ENCODE peak calls at places on chromosome 10, in ten cellular contexts. G is kidney; U is effector memory CD4-positive, alpha-beta T cell; Y is GM23248; V is A549; T is CD8-positive, alpha-beta memory T cell; E is Peyer's patch; F is pancreas; I is aorta; P is IMR-90. C is an unnamed sample.

GRCh38 chr10:44962870-44963738 is 3.5 kb downstream of the RASSF4 start:
- DNase-seq in P (no peak), T (no peak), U (no peak), V (no peak), G (peak; percentile 71), I (peak; percentile 60), Y (no peak), F (no peak), E (peak; percentile 60), C (no peak)

GRCh38 chr10:95756061-95756751 is at the start of gene ENTPD1:
- DNase-seq in E (no peak), P (peak; percentile 12), V (no peak), I (peak; percentile 48), F (no peak), G (peak; percentile 49), Y (no peak), U (no peak), T (no peak), C (no peak)

GRCh38 chr10:31390804-31391203 is 71.8 kb downstream of the ZEB1 start:
- DNase-seq in I (no peak), Y (no peak), U (no peak), F (no peak), V (no peak), P (no peak), E (no peak), G (no peak), T (no peak), C (no peak)

GRCh38 chr10:49264177-49264677 is 34.7 kb upstream of the C10orf71 start:
- DNase-seq in V (no peak), G (peak; percentile 48), F (no peak), U (no peak), I (no peak), E (no peak), Y (no peak), T (peak; percentile 8), P (no peak), C (no peak)

GRCh38 chr10:24246365-24246764 is 37.4 kb downstream of the KIAA1217 start:
- DNase-seq in F (no peak), I (no peak), E (no peak), T (no peak), Y (no peak), G (no peak), P (no peak), V (no peak), U (no peak), C (no peak)

GRCh38 chr10:125633517-125633999 is 49.4 kb downstream of the TEX36 start:
- DNase-seq in P (no peak), T (no peak), F (no peak), G (no peak), Y (no peak), I (no peak), U (no peak), E (no peak), V (no peak), C (no peak)

GRCh38 chr10:22620140-22620857 is 94.1 kb downstream of the PIP4K2A start:
- DNase-seq in Y (peak; percentile 98), E (no peak), G (peak; percentile 93), I (peak; percentile 89), F (no peak), U (no peak), P (peak; percentile 95), T (no peak), V (peak; percentile 86), C (no peak)

GRCh38 chr10:124249196-124249595 is 155.8 kb upstream of the CHST15 start:
- DNase-seq in I (no peak), G (no peak), Y (no peak), U (no peak), T (no peak), V (no peak), F (no peak), P (no peak), E (no peak), C (no peak)

GRCh38 chr10:125204400-125204799 is 44.0 kb upstream of the CTBP2 start:
- DNase-seq in I (no peak), U (no peak), V (no peak), F (no peak), P (no peak), G (no peak), Y (no peak), E (no peak), T (no peak), C (no peak)

GRCh38 chr10:123743441-123744225 is 77.5 kb downstream of the GPR26 start:
- DNase-seq in T (no peak), I (no peak), Y (peak; percentile 28), E (no peak), U (no peak), G (no peak), F (no peak), P (no peak), V (no peak), C (no peak)

GRCh38 chr10:47028466-47028865 is 117.2 kb downstream of the PTPN20 start:
- DNase-seq in G (no peak), T (no peak), P (no peak), E (peak; percentile 34), F (peak; percentile 39), Y (no peak), I (no peak), V (no peak), U (no peak), C (no peak)

GRCh38 chr10:20327954-20328353 is 511.7 kb downstream of the PLXDC2 start:
- DNase-seq in V (no peak), Y (no peak), F (no peak), G (no peak), I (no peak), P (no peak), U (no peak), E (no peak), T (no peak), C (no peak)
- H3K9me3 ChIP-seq in V (no peaks in the 10 kb centered on the region), Y (no peaks in the 10 kb centered on the region), F (no peaks in the 10 kb centered on the region), G (no peaks in the 10 kb centered on the region), I (peaks cover 3% of the 10 kb centered on the region), P (no peaks in the 10 kb centered on the region), U (no peaks in the 10 kb centered on the region), E (no peaks in the 10 kb centered on the region), T (no peaks in the 10 kb centered on the region), C (no peaks in the 10 kb centered on the region)

GRCh38 chr10:52653221-52653501 is 119.4 kb downstream of the MBL2 start:
- DNase-seq in I (no peak), Y (no peak), E (no peak), V (no peak), F (no peak), G (no peak), T (no peak), P (no peak), U (no peak), C (no peak)

GRCh38 chr10:52652431-52653220 is 120.0 kb downstream of the MBL2 start:
- DNase-seq in I (no peak), G (no peak), V (no peak), E (no peak), F (no peak), P (no peak), T (no peak), Y (peak; percentile 32), U (no peak), C (no peak)

GRCh38 chr10:52650873-52651272 is 121.7 kb downstream of the MBL2 start:
- DNase-seq in E (no peak), G (no peak), F (no peak), T (no peak), Y (no peak), I (no peak), V (no peak), P (no peak), U (no peak), C (no peak)

GRCh38 chr10:52654201-52654600 is 118.4 kb downstream of the MBL2 start:
- DNase-seq in E (no peak), V (no peak), Y (no peak), U (no peak), I (no peak), P (no peak), F (no peak), G (no peak), T (no peak), C (no peak)

DNA sequence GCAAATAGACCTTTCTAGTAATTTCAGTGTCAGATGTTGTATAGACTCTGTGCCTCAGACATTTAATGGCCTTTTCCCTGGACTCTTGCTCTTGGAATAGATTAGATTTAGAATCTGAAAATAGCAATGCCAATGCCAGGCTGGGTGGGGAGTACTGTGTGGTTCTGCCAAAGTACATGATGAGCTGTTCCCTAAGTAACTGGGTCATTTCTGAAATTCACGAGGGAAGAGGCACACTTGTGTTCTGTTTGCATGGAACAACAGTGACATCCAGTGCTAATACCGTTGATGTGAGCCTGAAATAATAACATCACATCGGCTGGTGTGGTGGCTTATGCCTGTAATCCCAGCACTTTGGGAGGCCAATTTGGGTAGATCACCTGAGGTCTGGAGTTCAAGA is 119.1 kb downstream of the MBL2 start:
- DNase-seq in T (no peak), E (no peak), U (no peak), F (no peak), V (no peak), P (no peak), Y (peak; percentile 39), G (no peak), I (no peak), C (no peak)
- H3K27ac ChIP-seq in T (no peak overlapping the region), E (no peak overlapping the region), U (no peak overlapping the region), F (no peak overlapping the region), V (no peak overlapping the region), P (no peak overlapping the region), Y (no peak overlapping the region), G (no peak overlapping the region), I (no peak overlapping the region), C (no peak overlapping the region)

GRCh38 chr10:100738055-100738827 is 7.1 kb upstream of the PAX2 start:
- DNase-seq in G (peak; percentile 62), F (no peak), V (no peak), E (no peak), Y (no peak), I (no peak), T (no peak), P (no peak), U (no peak), C (no peak)

GRCh38 chr10:100736144-100736808 is 9.1 kb upstream of the PAX2 start:
- DNase-seq in Y (no peak), U (no peak), V (no peak), T (no peak), F (no peak), E (no peak), G (peak; percentile 38), P (no peak), I (no peak), C (no peak)

GRCh38 chr10:100737359-100738054 is 7.9 kb upstream of the PAX2 start:
- DNase-seq in E (no peak), F (no peak), I (no peak), G (peak; percentile 66), Y (no peak), V (no peak), P (no peak), U (no peak), T (no peak), C (no peak)

GRCh38 chr10:100735345-100736143 is 9.8 kb upstream of the PAX2 start:
- DNase-seq in Y (no peak), T (no peak), U (no peak), E (no peak), I (no peak), P (no peak), G (peak; percentile 73), F (no peak), V (no peak), C (no peak)

GRCh38 chr10:100736809-100737358 is 8.5 kb upstream of the PAX2 start:
- DNase-seq in I (no peak), F (no peak), T (no peak), G (peak; percentile 32), P (no peak), E (no peak), U (no peak), Y (no peak), V (no peak), C (no peak)
- H3K4me3 ChIP-seq in I (no peak overlapping the region), F (no peak overlapping the region), T (no peak overlapping the region), G (peak overlapping the region; percentile 79), P (no peak overlapping the region), E (no peak overlapping the region), U (peak overlapping the region; percentile 44), Y (no peak overlapping the region), V (no peak overlapping the region), C (no peak overlapping the region)

GRCh38 chr10:133487085-133487484 is 33.3 kb downstream of the SCART1 start:
- DNase-seq in T (no peak), E (no peak), V (no peak), P (no peak), Y (no peak), G (no peak), U (no peak), F (no peak), I (no peak), C (no peak)
- H3K9me3 ChIP-seq in T (peaks cover 13% of the 10 kb centered on the region), E (no peaks in the 10 kb centered on the region), V (peaks cover 33% of the 10 kb centered on the region), P (peaks cover 3% of the 10 kb centered on the region), Y (no peaks in the 10 kb centered on the region), G (peaks cover 31% of the 10 kb centered on the region), U (no peaks in the 10 kb centered on the region), F (no peaks in the 10 kb centered on the region), I (peaks cover 9% of the 10 kb centered on the region), C (no peaks in the 10 kb centered on the region)